ENCODE peak calls at places on chromosome 14, in seven cellular contexts. Q, R, N, Y, F, H and S are unnamed samples.

GRCh38 chr14:91367173-91368171 is 50.1 kb downstream of the CCDC88C start:
- DNase-seq in Q (no peak), R (no peak), N (peak; percentile 89), Y (no peak), F (no peak), H (no peak), S (no peak)

GRCh38 chr14:38186217-38186616 is 21.5 kb upstream of the SSTR1 start:
- DNase-seq in Q (no peak), R (peak; percentile 58), N (no peak), Y (no peak), F (no peak), H (no peak), S (no peak)

GRCh38 chr14:85596562-85596961 is 66.6 kb downstream of the FLRT2 start:
- DNase-seq in Q (no peak), R (no peak), N (no peak), Y (no peak), F (no peak), H (no peak), S (no peak)

GRCh38 chr14:66099931-66100330 is 386.2 kb upstream of the CCDC196 start:
- DNase-seq in Q (no peak), R (no peak), N (no peak), Y (no peak), F (no peak), H (no peak), S (no peak)

GRCh38 chr14:97390031-97390729 is 593.0 kb downstream of the VRK1 start:
- DNase-seq in Q (no peak), R (no peak), N (no peak), Y (no peak), F (no peak), H (no peak), S (no peak)

GRCh38 chr14:74510211-74510931 is 16.8 kb downstream of the ISCA2 start:
- DNase-seq in Q (no peak), R (no peak), N (peak; percentile 22), Y (no peak), F (peak; percentile 55), H (no peak), S (no peak)

GRCh38 chr14:68463705-68464104 is 329.2 kb downstream of the ZFP36L1 start:
- DNase-seq in Q (no peak), R (no peak), N (no peak), Y (no peak), F (no peak), H (no peak), S (no peak)

GRCh38 chr14:46352876-46353275 is 298.7 kb downstream of the RPL10L start:
- DNase-seq in Q (no peak), R (no peak), N (no peak), Y (no peak), F (no peak), H (no peak), S (peak; percentile 90)

GRCh38 chr14:85454183-85454813 is 75.6 kb upstream of the FLRT2 start:
- DNase-seq in Q (no peak), R (no peak), N (no peak), Y (no peak), F (no peak), H (no peak), S (no peak)

GRCh38 chr14:63342381-63342780 is 23.6 kb upstream of the GPHB5 start:
- DNase-seq in Q (no peak), R (peak; percentile 17), N (no peak), Y (no peak), F (no peak), H (no peak), S (no peak)

GRCh38 chr14:75981426-75981825 is 369 bp downstream of the TGFB3 start:
- DNase-seq in Q (peak; percentile 22), R (no peak), N (no peak), Y (peak; percentile 29), F (peak; percentile 55), H (no peak), S (peak; percentile 21)

GRCh38 chr14:101083564-101084435 is 180.3 kb upstream of the RTL1 start:
- DNase-seq in Q (no peak), R (no peak), N (peak; percentile 28), Y (no peak), F (peak; percentile 58), H (no peak), S (peak; percentile 39)

GRCh38 chr14:59455411-59455810 is 9.8 kb downstream of the GPR135 start:
- DNase-seq in Q (no peak), R (peak; percentile 94), N (no peak), Y (no peak), F (no peak), H (no peak), S (peak; percentile 46)

GRCh38 chr14:65332141-65332871 is 80.2 kb upstream of the FUT8 start:
- DNase-seq in Q (no peak), R (peak; percentile 15), N (no peak), Y (no peak), F (no peak), H (no peak), S (no peak)

GRCh38 chr14:71021347-71022014 is 114.2 kb downstream of the PCNX1 start:
- DNase-seq in Q (no peak), R (peak; percentile 75), N (no peak), Y (no peak), F (no peak), H (no peak), S (no peak)